ENCODE peak calls at places on chromosome 6, in eight cellular contexts. X is sigmoid colon, Z is ascending aorta, S is glutamatergic neuron, E is astrocyte of the spinal cord, K is spleen, Y is progenitor cell of endocrine pancreas, W is cardiac fibroblast. V is an unnamed sample.

GRCh38 chr6:25154034-25154596 is 125.1 kb upstream of the CARMIL1 start:
- DNase-seq in X (no peak), Z (no peak), S (no peak), E (no peak), K (no peak), Y (no peak), W (no peak), V (no peak)

GRCh38 chr6:1144842-1145755 is 166.8 kb upstream of the FOXQ1 start:
- DNase-seq in X (no peak), Z (no peak), S (no peak), E (peak; percentile 77), K (no peak), Y (no peak), W (no peak), V (no peak)

GRCh38 chr6:81767163-81768000 is 14.9 kb upstream of the TENT5A start:
- DNase-seq in X (no peak), Z (no peak), S (no peak), E (peak; percentile 78), K (no peak), Y (no peak), W (peak; percentile 69), V (no peak)

GRCh38 chr6:106143582-106144139 is 57.5 kb downstream of the PRDM1 start:
- DNase-seq in X (no peak), Z (no peak), S (no peak), E (no peak), K (no peak), Y (no peak), W (no peak), V (no peak)

GRCh38 chr6:34332255-34333198 is 59.9 kb downstream of the NUDT3 start:
- DNase-seq in X (no peak), Z (no peak), S (no peak), E (no peak), K (peak; percentile 35), Y (no peak), W (no peak), V (no peak)

GRCh38 chr6:24667378-24667803 is 514 bp downstream of the ACOT13 start:
- DNase-seq in X (no peak), Z (no peak), S (no peak), E (no peak), K (no peak), Y (no peak), W (peak; percentile 30), V (no peak)

GRCh38 chr6:5285081-5285480 is 23.8 kb downstream of the FARS2 start:
- DNase-seq in X (no peak), Z (no peak), S (no peak), E (no peak), K (no peak), Y (no peak), W (no peak), V (no peak)

GRCh38 chr6:72620866-72621242 is 1.0 kb upstream of the KCNQ5 start:
- DNase-seq in X (no peak), Z (no peak), S (peak; percentile 17), E (peak; percentile 25), K (peak; percentile 80), Y (no peak), W (peak; percentile 29), V (peak; percentile 90)

GRCh38 chr6:167952512-167952859 is 45.0 kb upstream of the KIF25 start:
- DNase-seq in X (no peak), Z (no peak), S (no peak), E (no peak), K (no peak), Y (no peak), W (no peak), V (no peak)

GRCh38 chr6:33868143-33868542 is 64.3 kb upstream of the MLN start:
- DNase-seq in X (no peak), Z (no peak), S (no peak), E (no peak), K (no peak), Y (no peak), W (no peak), V (no peak)

GRCh38 chr6:43962458-43962857 is 164.8 kb downstream of the MRPL14 start:
- DNase-seq in X (no peak), Z (no peak), S (no peak), E (no peak), K (no peak), Y (no peak), W (peak; percentile 67), V (no peak)

GRCh38 chr6:19399406-19399805 is 437.8 kb upstream of the ID4 start:
- DNase-seq in X (peak; percentile 65), Z (no peak), S (no peak), E (peak; percentile 83), K (no peak), Y (no peak), W (peak; percentile 64), V (no peak)

GRCh38 chr6:35078226-35078850 is 62.8 kb downstream of the TCP11 start:
- DNase-seq in X (peak; percentile 49), Z (peak; percentile 4), S (no peak), E (no peak), K (peak; percentile 52), Y (no peak), W (no peak), V (peak; percentile 64)

GRCh38 chr6:35596448-35597442 is 84.0 kb upstream of the TULP1 start:
- DNase-seq in X (no peak), Z (no peak), S (no peak), E (peak; percentile 94), K (no peak), Y (no peak), W (peak; percentile 83), V (no peak)

GRCh38 chr6:31712296-31712695 is 2.9 kb upstream of the LY6G6D start:
- DNase-seq in X (no peak), Z (no peak), S (no peak), E (no peak), K (no peak), Y (no peak), W (no peak), V (no peak)

DNA sequence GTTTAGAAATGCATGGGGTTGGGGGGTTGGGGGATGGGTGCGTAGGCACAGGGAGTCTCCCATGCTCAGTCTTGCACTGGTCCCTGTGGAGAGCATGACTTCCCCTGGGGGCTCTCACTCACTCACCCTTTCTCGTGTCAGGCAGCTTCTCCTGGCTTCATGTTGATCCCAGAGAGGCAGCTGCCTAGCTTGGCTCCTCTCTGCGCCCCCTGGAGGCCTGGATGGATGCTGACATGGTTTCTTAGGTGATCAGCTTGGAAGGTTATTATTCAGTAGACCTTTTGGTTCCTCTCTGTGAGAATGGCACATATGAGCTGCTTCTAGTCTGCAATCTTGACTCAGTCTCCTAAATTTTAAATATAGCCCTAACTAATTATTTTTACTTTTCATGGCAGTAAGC is 109.3 kb upstream of the FAM83B start:
- DNase-seq in X (no peak), Z (no peak), S (peak; percentile 52), E (no peak), K (no peak), Y (no peak), W (peak; percentile 4), V (no peak)
- TF ChIP-seq CTCF in X (no peak), Z (no peak), S (peak; percentile 37), E (peak; percentile 18), K (no peak), Y (peak; percentile 30), W (peak; percentile 23), V (peak; percentile 46)

DNA sequence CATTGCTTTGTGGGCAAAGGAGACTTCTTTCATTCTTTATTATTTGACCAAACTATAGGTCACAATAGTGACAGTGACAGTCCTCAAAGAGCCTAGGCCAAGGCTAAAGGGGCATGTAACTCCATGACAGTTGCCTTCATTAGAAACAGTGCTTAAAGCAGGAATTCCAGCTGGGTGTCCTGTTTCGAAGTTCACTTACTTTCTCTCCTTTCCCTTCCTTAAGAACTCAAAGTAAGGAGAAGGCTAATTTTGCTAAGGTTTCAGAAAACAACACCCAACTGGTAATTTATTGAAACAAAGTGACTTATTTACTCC is 48.1 kb upstream of the HEY2 start:
- DNase-seq in X (no peak), Z (no peak), S (no peak), E (no peak), K (no peak), Y (no peak), W (no peak), V (no peak)
- TF ChIP-seq CTCF in X (no peak), Z (no peak), S (no peak), E (no peak), K (no peak), Y (no peak), W (no peak), V (no peak)

GRCh38 chr6:17059820-17060219 is 42.0 kb upstream of the STMND1 start:
- DNase-seq in X (no peak), Z (no peak), S (no peak), E (no peak), K (no peak), Y (no peak), W (no peak), V (no peak)

GRCh38 chr6:17057322-17057721 is 44.5 kb upstream of the STMND1 start:
- DNase-seq in X (no peak), Z (no peak), S (no peak), E (no peak), K (no peak), Y (no peak), W (peak; percentile 9), V (no peak)

GRCh38 chr6:17059022-17059421 is 42.8 kb upstream of the STMND1 start:
- DNase-seq in X (no peak), Z (no peak), S (no peak), E (no peak), K (no peak), Y (no peak), W (no peak), V (no peak)

GRCh38 chr6:17058550-17058949 is 43.3 kb upstream of the STMND1 start:
- DNase-seq in X (no peak), Z (no peak), S (no peak), E (no peak), K (no peak), Y (no peak), W (no peak), V (no peak)

GRCh38 chr6:17054647-17055046 is 47.2 kb upstream of the STMND1 start:
- DNase-seq in X (no peak), Z (no peak), S (no peak), E (no peak), K (no peak), Y (no peak), W (no peak), V (no peak)
- TF ChIP-seq CTCF in X (no peak), Z (no peak), S (no peak), E (no peak), K (no peak), Y (no peak), W (no peak), V (no peak)

GRCh38 chr6:73796881-73797280 is 100.9 kb downstream of the CD109 start:
- DNase-seq in X (no peak), Z (no peak), S (no peak), E (no peak), K (no peak), Y (no peak), W (no peak), V (no peak)

GRCh38 chr6:73797861-73798260 is 101.9 kb downstream of the CD109 start:
- DNase-seq in X (no peak), Z (no peak), S (no peak), E (no peak), K (no peak), Y (no peak), W (peak; percentile 28), V (no peak)

GRCh38 chr6:73801652-73802268 is 105.8 kb downstream of the CD109 start:
- DNase-seq in X (no peak), Z (no peak), S (no peak), E (no peak), K (no peak), Y (no peak), W (no peak), V (no peak)

GRCh38 chr6:73800997-73801396 is 105.0 kb downstream of the CD109 start:
- DNase-seq in X (no peak), Z (no peak), S (no peak), E (no peak), K (no peak), Y (no peak), W (no peak), V (no peak)

GRCh38 chr6:73798592-73798991 is 102.6 kb downstream of the CD109 start:
- DNase-seq in X (peak; percentile 86), Z (no peak), S (no peak), E (peak; percentile 92), K (no peak), Y (no peak), W (peak; percentile 94), V (no peak)
- TF ChIP-seq CTCF in X (peak; percentile 12), Z (no peak), S (no peak), E (peak; percentile 51), K (no peak), Y (no peak), W (peak; percentile 67), V (peak; percentile 50)